ENCODE peak calls at places on chromosome 20, in four cellular contexts. S is right lobe of liver, H is upper lobe of right lung, G is Peyer's patch. M is an unnamed sample. For H3K4me1, the result is how much of the 10 kb centered on the place peaks cover.

GRCh38 chr20:61445138-61445537 is 193.1 kb downstream of the CDH4 start:
- DNase-seq in H (no peak), G (no peak), S (no peak), M (no peak)

GRCh38 chr20:58693226-58694006 is 816 bp downstream of the NPEPL1 start:
- DNase-seq in H (peak), G (no peak), S (no peak), M (no peak)

GRCh38 chr20:37944456-37944981 is 41.6 kb downstream of the VSTM2L start:
- DNase-seq in H (peak), S (no peak), G (peak), M (no peak)

GRCh38 chr20:32465092-32465900 is 107.2 kb downstream of the ASXL1 start:
- DNase-seq in H (peak), G (no peak), S (peak), M (no peak)

GRCh38 chr20:31642837-31643236 is 5.1 kb downstream of the COX4I2 start:
- DNase-seq in H (no peak), G (no peak), S (no peak), M (no peak)

GRCh38 chr20:58127731-58128130 is 100.7 kb downstream of the ANKRD60 start:
- DNase-seq in H (peak), G (no peak), S (no peak), M (no peak)

GRCh38 chr20:5077761-5078387 is 41.9 kb downstream of the PCNA start:
- DNase-seq in G (no peak), H (no peak), S (no peak), M (no peak)

GRCh38 chr20:21705466-21706344 is at the start of gene PAX1:
- DNase-seq in G (no peak), S (no peak), H (no peak), M (no peak)

GRCh38 chr20:1809611-1810510 is 85.3 kb upstream of the SIRPA start:
- DNase-seq in G (no peak), H (no peak), S (no peak), M (no peak)

GRCh38 chr20:2145376-2145775 is 43.7 kb downstream of the STK35 start:
- DNase-seq in G (no peak), S (no peak), H (no peak), M (no peak)

GRCh38 chr20:53751394-53752368 is 158.0 kb upstream of the ZNF217 start:
- DNase-seq in S (no peak), H (no peak), G (peak), M (no peak)

GRCh38 chr20:32586291-32586690 is 1.2 kb upstream of the NOL4L start:
- DNase-seq in S (no peak), G (no peak), H (no peak), M (no peak)

GRCh38 chr20:44969320-44969879 is 3.1 kb downstream of the STK4 start:
- DNase-seq in H (no peak), G (no peak), S (no peak), M (no peak)

GRCh38 chr20:40992349-40993113 is 36.1 kb upstream of the TOP1 start:
- DNase-seq in H (no peak), G (no peak), S (no peak), M (no peak)

GRCh38 chr20:46894579-46894958 is at the start of gene EYA2:
- DNase-seq in G (no peak), S (no peak), H (no peak), M (no peak)

GRCh38 chr20:47490795-47491194 is 10.9 kb upstream of the NCOA3 start:
- DNase-seq in H (no peak), S (no peak), G (no peak), M (no peak)

GRCh38 chr20:25549172-25549865 is 36.0 kb downstream of the NINL start:
- DNase-seq in H (no peak), S (no peak), G (no peak), M (no peak)
- H3K4me1 ChIP-seq in H (under half), S (under half), G (under half), M (under half)

GRCh38 chr20:10655723-10656122 is 18.1 kb downstream of the JAG1 start:
- DNase-seq in S (no peak), H (no peak), G (no peak), M (no peak)

GRCh38 chr20:10652185-10652584 is 21.6 kb downstream of the JAG1 start:
- DNase-seq in H (no peak), S (no peak), G (no peak), M (no peak)

GRCh38 chr20:10652660-10653191 is 21.1 kb downstream of the JAG1 start:
- DNase-seq in S (no peak), H (no peak), G (no peak), M (no peak)

GRCh38 chr20:10654630-10655029 is 19.2 kb downstream of the JAG1 start:
- DNase-seq in H (no peak), G (no peak), S (no peak), M (no peak)

DNA sequence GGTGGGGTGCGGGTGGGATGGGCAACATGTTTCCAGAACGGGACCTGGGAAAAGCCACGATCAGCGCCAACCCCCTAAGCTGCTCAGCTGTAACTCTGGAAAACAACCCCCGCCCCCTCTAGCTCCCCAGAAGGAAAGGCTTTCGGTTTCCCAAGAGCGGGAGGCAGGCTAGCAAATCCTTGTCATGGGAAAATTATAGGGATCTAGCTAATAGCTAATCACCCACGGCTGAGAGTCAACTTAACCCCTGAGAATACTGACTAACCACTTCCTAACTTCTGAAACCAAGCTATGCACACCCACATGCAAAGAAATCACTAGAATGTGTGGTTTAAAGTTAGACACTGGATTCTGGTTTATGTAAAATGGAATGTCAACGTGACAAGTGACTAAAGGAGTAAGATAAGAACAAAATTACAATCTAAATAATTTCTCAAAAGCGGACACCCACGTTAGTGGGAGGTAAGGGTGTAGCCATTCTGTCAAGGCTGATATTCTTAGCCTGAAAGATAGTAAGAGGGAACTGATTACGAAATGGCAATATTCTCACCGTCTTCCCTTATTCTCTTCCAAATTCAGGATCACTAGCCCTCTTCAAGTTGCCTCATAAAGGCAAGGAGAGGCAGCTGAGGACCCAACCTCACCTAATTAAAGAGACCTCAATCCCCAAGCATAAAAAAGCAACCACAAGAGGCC is 20.1 kb downstream of the JAG1 start:
- DNase-seq in H (no peak), G (no peak), S (no peak), M (no peak)
- H3K4me3 ChIP-seq in H (peak), G (no peak), S (no peak), M (no peak)

GRCh38 chr20:33842346-33842745 is 31.2 kb downstream of the CHMP4B start:
- DNase-seq in G (no peak), H (no peak), S (no peak), M (no peak)
- H3K27ac ChIP-seq in G (no peak), H (no peak), S (no peak), M (no peak)

DNA sequence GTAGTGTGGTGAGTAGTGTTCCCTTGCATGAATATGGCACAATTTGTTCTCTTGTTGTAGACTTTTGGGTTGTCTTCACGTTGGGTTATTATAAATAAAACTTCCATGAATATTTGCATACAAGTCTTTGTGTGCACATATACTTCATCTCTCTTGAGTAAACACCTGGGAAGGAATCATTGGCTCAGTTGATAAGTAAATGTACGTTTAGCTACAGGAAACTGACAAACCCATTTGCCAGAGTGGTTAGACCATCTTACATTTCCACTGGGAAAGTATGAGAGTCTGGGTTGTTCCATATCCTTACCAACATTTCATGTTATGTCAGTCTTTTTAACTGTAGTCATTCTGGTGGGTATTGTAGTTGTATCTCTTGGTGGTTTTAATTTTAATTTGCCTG is 119.2 kb downstream of the SLX4IP start:
- DNase-seq in H (no peak), G (no peak), S (no peak), M (no peak)
- H3K4me1 ChIP-seq in H (under half), G (under half), S (under half), M (under half)

GRCh38 chr20:50513169-50514034 is 3.2 kb downstream of the PTPN1 start:
- DNase-seq in S (no peak), G (peak), H (no peak), M (no peak)
- H3K4me3 ChIP-seq in S (no peak), G (peak), H (peak), M (no peak)

GRCh38 chr20:56871691-56872090 is 242.6 kb downstream of the TFAP2C start:
- DNase-seq in H (no peak), S (no peak), G (no peak), M (no peak)

GRCh38 chr20:56872620-56873458 is 243.7 kb downstream of the TFAP2C start:
- DNase-seq in G (no peak), H (no peak), S (no peak), M (no peak)

GRCh38 chr20:56867128-56867527 is 238.0 kb downstream of the TFAP2C start:
- DNase-seq in S (no peak), H (no peak), G (no peak), M (no peak)

GRCh38 chr20:56873836-56874235 is 244.7 kb downstream of the TFAP2C start:
- DNase-seq in H (no peak), S (no peak), G (no peak), M (no peak)

DNA sequence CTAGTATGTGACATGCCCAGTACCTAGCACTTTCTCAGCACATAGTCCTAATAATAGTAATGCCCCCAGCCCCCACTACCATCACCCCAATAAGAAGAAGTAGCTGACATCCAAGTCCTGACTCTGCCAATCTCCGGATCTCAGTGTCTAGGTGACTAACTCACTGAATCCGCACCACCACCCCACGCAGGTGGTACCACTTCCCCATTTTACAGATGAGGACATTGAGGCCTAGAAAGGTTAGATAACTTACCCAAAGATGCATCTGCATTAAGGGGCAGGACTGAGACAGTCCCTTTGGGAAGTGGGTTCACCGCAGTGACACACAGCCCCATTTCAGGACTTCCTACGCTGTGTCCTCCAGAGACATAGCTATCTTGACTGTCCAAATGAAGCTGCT is 241.2 kb downstream of the TFAP2C start:
- DNase-seq in H (no peak), S (no peak), G (no peak), M (no peak)
- H3K27ac ChIP-seq in H (no peak), S (no peak), G (no peak), M (no peak)

GRCh38 chr20:50133041-50133440 is 20.1 kb upstream of the UBE2V1 start:
- DNase-seq in S (no peak), H (no peak), G (no peak), M (no peak)
- H3K4me1 ChIP-seq in S (under half), H (under half), G (under half), M (under half)

GRCh38 chr20:3749689-3750639 is 17.5 kb downstream of the HSPA12B start:
- DNase-seq in S (no peak), H (no peak), G (no peak), M (no peak)

GRCh38 chr20:3752386-3752759 is 15.2 kb downstream of the ADISSP start:
- DNase-seq in S (no peak), G (no peak), H (no peak), M (no peak)

GRCh38 chr20:3751664-3752385 is 15.7 kb downstream of the ADISSP start:
- DNase-seq in H (peak), S (no peak), G (peak), M (no peak)

GRCh38 chr20:3753098-3753497 is 14.5 kb downstream of the ADISSP start:
- DNase-seq in S (no peak), G (peak), H (no peak), M (no peak)

DNA sequence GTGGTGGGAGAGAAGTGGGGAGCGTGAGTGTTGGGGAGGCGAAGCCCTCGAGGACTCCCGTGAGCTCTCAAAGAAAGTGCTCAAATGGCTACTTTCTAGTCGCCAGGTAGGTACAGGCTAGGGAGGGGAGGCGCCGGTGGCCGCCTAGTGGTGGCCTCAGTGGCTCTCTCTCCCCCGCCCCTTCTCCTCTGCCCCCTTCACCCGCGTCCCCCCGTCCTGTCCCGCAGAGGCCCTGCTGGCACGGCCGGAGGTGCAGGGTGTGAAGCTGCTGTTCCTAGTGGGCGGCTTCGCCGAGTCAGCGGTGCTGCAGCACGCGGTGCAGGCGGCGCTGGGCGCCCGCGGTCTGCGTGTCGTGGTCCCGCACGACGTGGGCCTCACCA is 16.3 kb downstream of the ADISSP start:
- DNase-seq in G (no peak), S (no peak), H (no peak), M (no peak)
- H3K4me3 ChIP-seq in G (peak), S (no peak), H (peak), M (peak)

GRCh38 chr20:64219202-64219601 is 36.3 kb upstream of the PCMTD2 start:
- DNase-seq in G (no peak), H (no peak), S (no peak), M (no peak)

GRCh38 chr20:64220420-64220819 is 35.1 kb upstream of the PCMTD2 start:
- DNase-seq in G (no peak), S (no peak), H (no peak), M (no peak)

GRCh38 chr20:64217539-64217938 is 38.0 kb upstream of the PCMTD2 start:
- DNase-seq in S (no peak), G (no peak), H (no peak), M (no peak)

GRCh38 chr20:64220891-64221527 is 34.5 kb upstream of the PCMTD2 start:
- DNase-seq in S (no peak), H (no peak), G (no peak), M (no peak)

DNA sequence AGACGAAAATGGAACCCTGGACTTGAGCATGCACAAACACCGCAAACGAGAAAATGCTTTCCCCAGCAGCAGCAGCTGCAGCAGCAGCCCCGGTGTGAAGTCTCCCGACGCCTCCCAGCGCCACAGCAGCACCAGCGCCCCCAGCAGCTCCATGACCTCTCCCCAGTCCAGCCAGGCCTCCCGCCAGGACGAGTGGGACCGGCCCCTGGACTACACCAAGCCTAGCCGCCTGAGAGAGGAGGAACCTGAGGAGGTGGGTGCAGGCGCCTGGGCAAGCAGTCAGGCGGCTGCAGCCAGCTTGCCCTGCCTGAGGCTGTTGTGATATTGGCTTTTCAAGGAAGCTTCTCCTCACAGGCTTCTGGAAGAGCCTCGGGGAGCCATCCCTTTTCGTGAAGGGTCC is 35.8 kb upstream of the PCMTD2 start:
- DNase-seq in S (no peak), G (no peak), H (no peak), M (no peak)
- H3K27ac ChIP-seq in S (no peak), G (no peak), H (no peak), M (no peak)

GRCh38 chr20:49658508-49658907 is 55.2 kb downstream of the B4GALT5 start:
- DNase-seq in G (no peak), H (no peak), S (no peak), M (no peak)
- H3K4me1 ChIP-seq in G (under half), H (under half), S (under half), M (under half)

M was measured in iPS DF 6.9.